ENCODE peak calls at places on chromosomes 5 and 9, in eight cellular contexts. F is upper lobe of right lung; C is suprapubic skin; B is CD8-positive, alpha-beta memory T cell; W is aorta; K is DND-41; P is skeletal muscle cell; A is CD4-positive, CD25-positive, alpha-beta regulatory T cell. Q is an unnamed sample.

GRCh38 chr5:34717426-34718327 is 61.5 kb downstream of the RAI14 start:
- DNase-seq in W (no peak), K (no peak), C (no peak), B (no peak), A (no peak), P (peak; percentile 95), F (no peak), Q (no peak)

GRCh38 chr5:13860176-13860575 is 84.3 kb downstream of the DNAH5 start:
- DNase-seq in K (no peak), B (no peak), F (no peak), P (no peak), C (no peak), W (no peak), A (no peak), Q (no peak)

GRCh38 chr9:126783958-126784357 is 20.9 kb upstream of the ZBTB43 start:
- DNase-seq in B (no peak), A (no peak), F (no peak), K (no peak), W (no peak), P (no peak), C (no peak), Q (no peak)

GRCh38 chr5:73066466-73066865 is 53.9 kb upstream of the TMEM171 start:
- DNase-seq in K (peak; percentile 8), B (no peak), W (no peak), P (peak; percentile 56), F (no peak), A (peak; percentile 19), C (no peak), Q (no peak)

GRCh38 chr9:128753627-128754026 is 18.1 kb downstream of the ZER1 start:
- DNase-seq in C (no peak), B (no peak), P (no peak), A (no peak), F (no peak), W (no peak), K (no peak), Q (no peak)

GRCh38 chr9:16254674-16255073 is 615.8 kb downstream of the BNC2 start:
- DNase-seq in K (no peak), F (no peak), P (no peak), C (no peak), A (no peak), B (no peak), W (no peak), Q (no peak)

GRCh38 chr9:115198018-115198417 is 80.1 kb upstream of the TNC start:
- DNase-seq in A (no peak), W (peak; percentile 74), F (no peak), B (no peak), C (no peak), P (no peak), K (no peak), Q (no peak)

GRCh38 chr5:163193886-163194285 is 243.5 kb upstream of the CCNG1 start:
- DNase-seq in W (no peak), F (no peak), B (no peak), P (no peak), A (no peak), C (no peak), K (no peak), Q (no peak)

GRCh38 chr9:112120471-112120925 is 54.6 kb downstream of the SUSD1 start:
- DNase-seq in F (no peak), P (no peak), A (no peak), B (no peak), K (no peak), C (no peak), W (no peak), Q (no peak)

GRCh38 chr5:165457854-165458481 is 1952.5 kb downstream of the MAT2B start:
- DNase-seq in C (no peak), K (no peak), P (peak; percentile 1), A (no peak), F (no peak), B (no peak), W (no peak), Q (no peak)

GRCh38 chr9:105535920-105536668 is 21.8 kb upstream of the FKTN start:
- DNase-seq in W (no peak), P (no peak), F (no peak), C (no peak), K (no peak), B (no peak), A (no peak), Q (no peak)

GRCh38 chr9:111027798-111028197 is 10.5 kb downstream of the LPAR1 start:
- DNase-seq in F (no peak), A (no peak), K (no peak), W (no peak), P (no peak), C (no peak), B (no peak), Q (no peak)

GRCh38 chr5:35651002-35651756 is 33.5 kb downstream of the SPEF2 start:
- DNase-seq in W (no peak), K (peak; percentile 75), B (peak; percentile 47), A (peak; percentile 57), P (no peak), F (no peak), C (no peak), Q (peak; percentile 69)

GRCh38 chr9:123157216-123157615 is 111.2 kb downstream of the STRBP start:
- DNase-seq in B (no peak), P (peak; percentile 1), A (no peak), C (no peak), F (no peak), K (no peak), W (no peak), Q (no peak)

GRCh38 chr9:131273791-131274673 is 2.3 kb downstream of the FAM78A start:
- DNase-seq in F (no peak), W (no peak), B (no peak), K (peak; percentile 57), C (no peak), P (no peak), A (peak; percentile 64), Q (no peak)

GRCh38 chr9:22008662-22009562 is at the start of gene CDKN2B:
- DNase-seq in C (peak; percentile 97), P (peak; percentile 84), F (peak; percentile 98), W (peak; percentile 98), A (peak; percentile 85), K (no peak), B (peak; percentile 74), Q (peak; percentile 63)

GRCh38 chr5:2800035-2800434 is 48.6 kb upstream of the IRX2 start:
- DNase-seq in W (no peak), B (no peak), C (no peak), F (no peak), A (no peak), K (no peak), P (no peak), Q (no peak)
- H3K4me3 ChIP-seq in W (no peak overlapping the region), B (no peak overlapping the region), C (no peak overlapping the region), F (no peak overlapping the region), A (no peak overlapping the region), K (no peak overlapping the region), P (no peak overlapping the region), Q (no peak overlapping the region)

DNA sequence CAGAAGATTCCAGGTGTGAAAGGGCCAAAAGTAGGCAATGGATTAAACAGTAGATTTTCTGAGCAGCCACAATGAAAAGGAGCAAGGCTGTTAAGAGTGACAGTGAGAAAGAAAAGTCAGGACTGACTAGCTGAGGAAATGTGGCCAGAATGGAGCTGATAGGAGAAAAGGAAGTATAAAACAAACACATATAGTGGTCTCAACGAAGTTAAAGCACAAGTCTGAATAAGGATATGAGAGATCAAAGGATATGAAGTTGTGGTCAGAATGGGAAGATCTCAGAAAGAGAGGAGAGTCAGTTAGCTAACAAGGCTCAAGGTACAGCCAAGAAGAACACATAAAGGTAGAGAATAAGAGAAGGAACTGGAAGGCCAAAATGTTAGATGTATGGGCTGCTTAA is 39.9 kb downstream of the FNIP1 start:
- DNase-seq in C (no peak), W (no peak), P (no peak), K (no peak), B (no peak), A (no peak), F (no peak), Q (no peak)
- H3K4me3 ChIP-seq in C (no peak overlapping the region), W (no peak overlapping the region), P (no peak overlapping the region), K (no peak overlapping the region), B (no peak overlapping the region), A (no peak overlapping the region), F (no peak overlapping the region), Q (no peak overlapping the region)

DNA sequence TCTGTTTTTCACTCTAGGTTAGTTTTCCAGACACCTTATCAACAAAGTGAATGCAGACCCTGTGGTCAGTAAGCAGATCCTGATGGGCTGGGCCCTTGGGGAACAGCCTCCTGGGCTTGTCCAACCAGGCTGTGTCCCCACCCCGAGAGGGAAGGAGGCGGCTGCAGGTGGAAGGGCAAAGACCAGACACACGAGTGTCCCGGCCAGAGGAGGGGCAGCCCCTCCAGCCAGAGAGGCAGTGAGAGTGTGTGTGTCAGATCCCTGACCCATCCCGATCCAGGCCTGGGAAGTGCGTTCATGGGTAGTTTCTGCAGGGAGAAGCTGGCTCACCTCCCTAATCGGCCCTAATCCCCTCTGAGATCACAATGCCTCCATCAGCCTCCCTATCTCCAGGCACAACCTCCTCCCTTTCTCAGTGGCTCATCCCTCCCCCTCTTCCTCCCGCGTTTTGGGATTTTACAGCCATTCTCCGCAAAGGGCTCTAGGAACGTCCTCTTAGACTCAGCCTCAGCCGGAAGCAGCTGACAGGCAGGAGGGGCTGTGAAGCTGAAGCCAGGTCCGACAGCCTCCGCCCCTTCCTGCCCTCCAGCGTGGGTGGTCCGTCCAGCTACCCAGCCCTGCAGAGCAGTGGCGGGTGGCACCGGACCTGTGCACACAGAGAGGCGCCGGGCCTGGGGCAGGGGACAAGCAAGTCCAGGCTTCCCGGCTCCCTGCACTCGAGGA is 9.7 kb downstream of the SLC12A7 start:
- DNase-seq in W (no peak), K (no peak), A (no peak), B (no peak), P (no peak), C (no peak), F (no peak), Q (no peak)
- H3K4me3 ChIP-seq in W (no peak overlapping the region), K (no peak overlapping the region), A (no peak overlapping the region), B (no peak overlapping the region), P (no peak overlapping the region), C (no peak overlapping the region), F (no peak overlapping the region), Q (peak overlapping the region; percentile 22)

DNA sequence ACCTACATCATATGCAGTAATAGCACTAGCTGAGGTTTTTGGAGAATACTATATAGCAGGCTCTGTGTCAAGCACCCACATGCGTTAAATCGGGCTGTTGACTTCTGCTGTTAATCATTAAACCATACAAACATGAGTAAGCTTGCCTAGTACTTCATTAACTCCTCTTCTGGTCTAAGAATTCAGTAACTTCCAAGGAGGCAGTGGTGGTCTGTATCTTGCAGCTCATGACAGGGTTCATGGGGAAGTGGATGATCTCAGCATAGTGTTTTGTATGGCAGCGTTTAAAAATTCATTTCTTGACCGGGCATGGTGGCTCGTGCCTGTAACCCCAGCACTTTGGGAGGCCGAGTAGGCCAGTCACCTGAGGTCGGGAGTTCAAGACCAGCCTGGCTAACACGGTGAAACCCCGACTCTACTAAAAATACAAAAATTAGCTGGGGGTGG is at the start of gene HAVCR1:
- DNase-seq in W (no peak), K (no peak), F (no peak), B (no peak), A (no peak), C (no peak), P (no peak), Q (no peak)
- H3K4me3 ChIP-seq in W (no peak within 1 kb of the TSS), K (no peak within 1 kb of the TSS), F (no peak within 1 kb of the TSS), B (no peak within 1 kb of the TSS), A (no peak within 1 kb of the TSS), C (no peak within 1 kb of the TSS), P (no peak within 1 kb of the TSS), Q (no peak within 1 kb of the TSS)

GRCh38 chr9:72356019-72356653 is 8.9 kb downstream of the ZFAND5 start:
- DNase-seq in B (no peak), F (no peak), K (no peak), C (no peak), P (no peak), W (no peak), A (no peak), Q (no peak)
- H3K4me3 ChIP-seq in B (no peak overlapping the region), F (no peak overlapping the region), K (no peak overlapping the region), C (no peak overlapping the region), P (no peak overlapping the region), W (no peak overlapping the region), A (no peak overlapping the region), Q (no peak overlapping the region)